ENCODE peak calls at places on chromosomes 1 and 21, in nine cellular contexts. Q, Z, T, I, M, Y, V, L and C are unnamed samples. For H3K4me1, the result is how much of the 10 kb centered on the place peaks cover.

GRCh38 chr21:45074048-45074817 is at the start of gene ADARB1:
- DNase-seq in T (no peak), V (no peak), Y (peak), M (peak), Q (peak), L (peak), I (peak), Z (peak), C (peak)

GRCh38 chr1:110034451-110035235 is at the start of gene STRIP1:
- DNase-seq in Z (peak), V (peak), T (peak), L (peak), Q (peak), M (peak), Y (peak), I (peak), C (peak)

GRCh38 chr1:205832326-205832751 is 17.6 kb downstream of the PM20D1 start:
- DNase-seq in Q (no peak), L (no peak), T (no peak), Y (no peak), M (no peak), V (no peak), I (peak), Z (no peak), C (no peak)

GRCh38 chr1:151820940-151821339 is 10.7 kb downstream of the RORC start:
- DNase-seq in I (no peak), Y (no peak), M (no peak), Z (no peak), Q (peak), T (no peak), L (no peak), V (no peak), C (no peak)

GRCh38 chr1:173888749-173889148 is 20.6 kb downstream of the ZBTB37 start:
- DNase-seq in T (no peak), Z (no peak), Y (no peak), V (no peak), L (no peak), Q (no peak), I (no peak), M (no peak), C (no peak)

GRCh38 chr1:170929835-170930554 is 5.3 kb upstream of the MROH9 start:
- DNase-seq in Y (peak), T (no peak), Z (peak), I (peak), Q (no peak), M (no peak), V (peak), L (peak), C (peak)

GRCh38 chr1:65459397-65459768 is 38.9 kb downstream of the LEPR start:
- DNase-seq in I (no peak), T (no peak), M (no peak), Y (no peak), Z (peak), L (peak), Q (no peak), V (no peak), C (no peak)

GRCh38 chr1:54885863-54886723 is 902 bp downstream of the DHCR24 start:
- DNase-seq in Y (no peak), V (no peak), Z (peak), T (no peak), M (no peak), Q (no peak), L (peak), I (no peak), C (peak)

GRCh38 chr1:241229216-241229615 is 127.8 kb downstream of the RGS7 start:
- DNase-seq in Z (peak), V (no peak), L (no peak), M (no peak), T (no peak), Y (no peak), I (no peak), Q (no peak), C (no peak)

GRCh38 chr1:155207578-155208405 is at the start of gene THBS3:
- DNase-seq in Q (peak), T (no peak), Y (no peak), Z (peak), I (peak), V (peak), M (peak), L (peak), C (no peak)

GRCh38 chr1:24139846-24140425 is 3.0 kb downstream of the IL22RA1 start:
- DNase-seq in L (no peak), V (no peak), T (no peak), Q (no peak), Y (no peak), Z (no peak), I (no peak), M (no peak), C (no peak)

GRCh38 chr1:221837886-221838285 is 96.0 kb upstream of the DUSP10 start:
- DNase-seq in I (no peak), Q (no peak), Y (no peak), M (no peak), L (no peak), T (no peak), Z (no peak), V (no peak), C (no peak)

GRCh38 chr1:9127395-9128160 is 1.3 kb downstream of the GPR157 start:
- DNase-seq in M (peak), L (no peak), T (no peak), Z (no peak), Y (no peak), Q (peak), I (no peak), V (no peak), C (no peak)

GRCh38 chr1:64320470-64320869 is 117.0 kb downstream of the UBE2U start:
- DNase-seq in Q (no peak), L (no peak), V (no peak), Z (peak), T (no peak), M (no peak), Y (no peak), I (no peak), C (no peak)

GRCh38 chr1:153570874-153571273 is 5.2 kb upstream of the S100A2 start:
- DNase-seq in M (no peak), V (no peak), I (no peak), Y (no peak), Z (no peak), Q (no peak), T (no peak), L (no peak), C (no peak)

GRCh38 chr21:32475162-32475812 is 62.8 kb downstream of the EVA1C start:
- DNase-seq in T (no peak), Y (no peak), I (no peak), M (no peak), L (no peak), Z (peak), Q (no peak), V (no peak), C (no peak)

GRCh38 chr1:246566808-246567154 is 525 bp downstream of the CNST start:
- DNase-seq in Y (no peak), I (no peak), Z (no peak), V (peak), L (no peak), Q (peak), M (no peak), T (peak), C (no peak)

GRCh38 chr1:233448290-233448689 is 120.8 kb downstream of the MAP3K21 start:
- DNase-seq in Z (no peak), L (no peak), Q (no peak), Y (no peak), V (no peak), T (no peak), M (no peak), I (no peak), C (no peak)

DNA sequence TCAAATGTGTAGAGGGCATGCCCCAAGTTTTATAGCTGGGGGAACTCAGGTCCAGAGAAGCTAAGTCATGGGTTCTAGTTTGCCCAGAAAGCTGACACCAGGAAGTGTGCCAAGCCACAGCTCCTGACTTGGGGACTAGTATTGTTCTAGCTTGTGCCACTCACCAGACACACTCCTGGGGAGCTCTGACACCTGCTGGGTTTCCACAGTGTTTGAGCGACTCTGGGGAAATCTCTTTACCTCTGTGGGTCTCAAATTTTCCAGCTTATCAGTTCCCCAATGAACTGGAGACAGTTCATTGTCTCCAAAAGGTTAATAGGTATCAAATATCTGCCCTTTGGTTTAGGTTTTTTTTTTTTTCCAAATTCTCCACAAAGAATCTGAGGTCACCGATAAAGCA is 4.2 kb downstream of the KISS1 start:
- DNase-seq in L (no peak), T (no peak), Q (no peak), Z (no peak), I (no peak), V (no peak), Y (no peak), M (no peak), C (no peak)
- H3K4me3 ChIP-seq in L (no peak), T (no peak), Q (no peak), Z (no peak), I (no peak), V (no peak), Y (no peak), M (no peak), C (no peak)

DNA sequence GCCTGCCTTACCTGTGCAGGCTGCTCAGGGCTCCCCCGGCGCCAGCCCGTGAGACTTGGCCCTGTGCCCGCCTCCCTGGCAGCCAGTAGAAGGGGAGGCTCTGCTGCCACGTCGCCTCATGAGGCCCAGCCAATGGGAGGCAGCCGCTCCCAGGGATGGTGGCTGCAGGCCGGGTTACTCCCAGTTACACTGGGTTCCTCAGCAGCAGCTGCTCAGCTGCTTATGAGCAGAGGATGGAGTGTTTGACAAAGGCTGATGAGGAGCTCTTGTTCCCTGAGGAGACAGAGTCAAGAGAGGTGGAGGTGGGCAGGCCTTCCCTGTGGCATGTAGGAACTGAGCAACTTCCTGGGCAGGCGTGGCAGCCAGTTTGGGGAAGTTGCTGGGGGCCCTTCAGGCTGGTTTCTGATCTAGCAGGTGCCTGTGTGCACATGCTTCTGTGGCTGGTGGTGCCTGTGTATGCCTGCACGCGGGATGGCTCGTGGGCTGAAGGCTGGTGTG is 5.6 kb downstream of the MFSD2A start:
- DNase-seq in L (peak), Y (peak), Q (no peak), T (no peak), I (peak), M (peak), Z (no peak), V (peak), C (peak)
- H3K4me1 ChIP-seq in L (under half), Y (under half), Q (under half), T (under half), I (under half), M (under half), Z (under half), V (under half), C (under half)

DNA sequence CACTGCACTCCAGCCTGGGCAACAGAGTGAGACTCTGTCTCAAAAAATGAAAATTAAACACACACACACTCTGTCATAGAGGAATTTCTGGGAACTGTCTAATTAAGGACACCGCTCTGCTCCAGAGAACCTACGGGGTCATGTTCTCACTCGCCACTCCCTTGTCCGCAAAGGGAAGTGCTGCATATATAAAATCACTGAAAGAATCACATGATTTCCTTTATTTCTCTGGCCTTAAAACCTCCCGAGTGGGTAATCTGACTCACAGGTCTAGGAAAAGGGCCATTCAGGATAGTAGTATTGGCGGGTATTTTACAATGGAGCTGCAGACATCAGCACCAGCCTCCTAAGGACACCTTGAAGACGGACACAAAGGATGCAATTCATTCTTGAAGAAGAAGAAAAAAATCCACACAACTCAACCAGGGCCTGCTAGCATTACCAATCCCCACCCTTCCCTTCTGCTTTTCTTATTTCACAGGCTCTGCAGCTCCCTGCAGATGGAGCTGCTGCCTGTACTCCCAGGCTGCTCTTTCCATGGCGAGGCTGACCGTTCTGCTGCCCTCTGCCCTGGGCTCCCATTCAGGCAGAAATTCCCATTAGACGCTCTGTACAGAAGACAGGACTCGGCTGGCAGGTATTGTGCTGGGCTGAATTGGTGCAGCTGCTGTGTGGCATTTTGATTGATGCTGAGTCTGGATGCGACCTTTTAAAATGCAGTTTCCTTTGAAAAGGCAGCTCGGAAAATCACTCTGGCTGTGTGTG is 53.3 kb upstream of the FAM89A start:
- DNase-seq in Y (no peak), Z (peak), L (no peak), V (no peak), I (no peak), T (no peak), M (no peak), Q (no peak), C (no peak)
- H3K4me3 ChIP-seq in Y (no peak), Z (no peak), L (no peak), V (no peak), I (no peak), T (no peak), M (no peak), Q (no peak), C (no peak)

DNA sequence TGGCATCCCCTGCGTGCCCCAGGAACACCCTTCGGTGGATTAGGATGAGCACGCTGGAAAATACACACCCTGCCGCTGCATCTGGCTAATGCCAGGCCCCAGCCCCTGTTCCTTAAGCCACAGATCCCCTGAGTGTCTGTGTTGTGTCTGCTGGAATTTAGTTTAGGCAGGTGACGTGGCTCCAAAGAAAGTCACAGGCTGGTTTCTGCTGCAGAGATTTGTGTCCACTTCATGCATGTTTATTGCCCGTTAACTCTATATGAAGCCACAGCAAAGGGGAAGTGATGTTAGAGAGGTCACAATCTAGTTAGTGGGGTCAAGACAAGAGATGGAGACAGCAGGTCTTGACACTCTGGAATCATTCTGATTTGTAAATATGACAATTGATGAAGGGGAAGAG is 120.1 kb upstream of the IRF2BP2 start:
- DNase-seq in M (no peak), Y (no peak), V (no peak), I (no peak), Q (no peak), L (no peak), T (no peak), Z (no peak), C (no peak)
- H3K4me1 ChIP-seq in M (under half), Y (half or more), V (under half), I (under half), Q (under half), L (half or more), T (under half), Z (under half), C (under half)

DNA sequence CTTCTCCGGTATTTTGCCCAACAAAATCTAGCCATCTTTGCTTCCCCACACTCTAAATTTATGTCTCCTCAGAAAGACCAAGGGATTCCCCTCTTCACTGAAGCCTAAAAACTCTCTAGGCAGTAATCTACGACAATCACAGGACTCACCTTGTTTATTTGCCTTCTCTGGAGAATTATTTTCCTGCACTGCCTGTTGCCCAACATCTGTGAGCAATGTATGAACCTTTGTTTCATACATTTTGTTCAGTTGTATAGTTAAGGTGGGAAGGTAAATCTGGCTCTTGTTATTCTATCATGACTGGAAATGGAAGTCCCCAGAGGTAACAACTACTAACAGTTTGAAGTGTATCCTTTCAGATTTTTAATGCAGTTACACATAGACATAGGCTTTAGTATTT is 2.2 kb downstream of the COPA start:
- DNase-seq in Y (no peak), T (no peak), L (no peak), I (no peak), Z (no peak), M (no peak), V (no peak), Q (no peak), C (no peak)
- H3K4me3 ChIP-seq in Y (no peak), T (no peak), L (no peak), I (peak), Z (no peak), M (peak), V (no peak), Q (no peak), C (no peak)

GRCh38 chr1:28244549-28245251 is 8.8 kb downstream of the ATP5IF1 start:
- DNase-seq in V (no peak), I (peak), M (no peak), T (no peak), Y (no peak), Z (no peak), Q (no peak), L (no peak), C (no peak)

GRCh38 chr1:28247603-28248272 is 11.6 kb upstream of the SESN2 start:
- DNase-seq in M (no peak), T (no peak), I (no peak), V (no peak), L (no peak), Z (no peak), Q (no peak), Y (no peak), C (no peak)

GRCh38 chr1:28243685-28244439 is 7.9 kb downstream of the ATP5IF1 start:
- DNase-seq in Y (peak), M (no peak), T (no peak), Q (no peak), I (no peak), V (no peak), Z (peak), L (no peak), C (no peak)

GRCh38 chr1:28248273-28249012 is 10.9 kb upstream of the SESN2 start:
- DNase-seq in Q (peak), T (peak), Y (peak), L (peak), V (peak), I (peak), Z (peak), M (peak), C (peak)

DNA sequence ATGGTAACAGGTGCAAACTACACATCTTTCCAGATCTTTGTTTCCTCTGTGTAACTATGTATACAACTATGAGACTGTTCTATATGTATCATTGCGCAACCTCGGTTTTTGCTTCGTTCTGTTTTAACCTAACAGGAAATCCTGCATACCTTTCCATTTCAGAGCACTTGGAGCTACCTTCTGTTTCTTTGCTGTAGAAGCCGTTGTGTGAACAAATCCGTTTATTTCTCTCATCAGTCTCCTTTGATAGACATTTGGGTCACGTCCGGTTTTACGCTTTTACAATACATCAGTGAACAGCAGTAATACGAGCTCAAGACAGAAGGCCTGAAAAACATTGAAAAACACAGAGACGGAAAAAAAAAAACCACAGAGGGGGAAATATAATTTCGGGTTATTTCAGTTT is 10.5 kb downstream of the ATP5IF1 start:
- DNase-seq in M (no peak), V (no peak), Q (no peak), Z (peak), L (peak), T (no peak), Y (peak), I (no peak), C (peak)
- H3K4me1 ChIP-seq in M (half or more), V (under half), Q (under half), Z (under half), L (under half), T (under half), Y (half or more), I (under half), C (under half)

DNA sequence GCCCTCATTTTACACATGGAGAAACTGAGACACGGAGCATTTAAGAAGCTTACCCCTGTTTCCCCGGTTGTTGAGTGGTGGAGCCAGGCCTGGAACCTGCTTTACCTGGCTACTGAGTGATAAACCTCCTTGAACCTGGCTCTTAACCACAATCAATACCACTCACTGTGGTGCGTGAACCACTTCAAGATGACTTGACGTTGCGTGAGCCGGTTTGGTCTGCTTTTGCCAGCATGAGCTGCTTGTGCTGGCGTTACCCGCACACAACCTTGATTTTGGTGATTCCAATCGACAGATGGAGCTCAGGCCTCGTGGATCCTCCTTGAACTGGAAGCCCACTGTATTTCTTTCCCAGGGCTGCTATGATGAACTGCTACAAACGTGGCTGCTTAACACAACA is 6.1 kb upstream of the TINAGL1 start:
- DNase-seq in Q (no peak), T (no peak), V (no peak), I (no peak), M (peak), Z (no peak), L (no peak), Y (no peak), C (no peak)
- H3K4me3 ChIP-seq in Q (no peak), T (no peak), V (no peak), I (no peak), M (no peak), Z (no peak), L (no peak), Y (no peak), C (no peak)